ENCODE peak calls at places on chromosomes 16 and 17, in five cellular contexts. F is thoracic aorta; Z is CD8-positive, alpha-beta T cell; A is nephron progenitor cell; C is uterus. M is an unnamed sample.

GRCh38 chr17:63838586-63839184 is 3.8 kb downstream of the SMARCD2 start:
- DNase-seq in F (peak), Z (no peak), A (no peak), C (peak), M (peak)

GRCh38 chr16:23407436-23408125 is 45.4 kb downstream of the COG7 start:
- DNase-seq in F (no peak), Z (no peak), A (no peak), C (no peak), M (no peak)

GRCh38 chr16:87066695-87067556 is 250.3 kb downstream of the C16orf95 start:
- DNase-seq in F (no peak), Z (peak), A (no peak), C (no peak), M (no peak)

GRCh38 chr16:88973007-88973410 is 4.0 kb downstream of the CBFA2T3 start:
- DNase-seq in F (no peak), Z (no peak), A (peak), C (no peak), M (no peak)

GRCh38 chr16:57525761-57526160 is 10.6 kb downstream of the CCDC102A start:
- DNase-seq in F (no peak), Z (no peak), A (peak), C (peak), M (no peak)

GRCh38 chr16:67445913-67446907 is 15.3 kb downstream of the HSD11B2 start:
- DNase-seq in F (no peak), Z (no peak), A (no peak), C (peak), M (no peak)

GRCh38 chr17:76995352-76996105 is 127.3 kb downstream of the MGAT5B start:
- DNase-seq in F (no peak), Z (no peak), A (no peak), C (no peak), M (no peak)

GRCh38 chr16:87954826-87955225 is 3.6 kb downstream of the BANP start:
- DNase-seq in F (no peak), Z (no peak), A (no peak), C (no peak), M (no peak)

GRCh38 chr16:58339452-58339938 is 44.7 kb upstream of the PRSS54 start:
- DNase-seq in F (no peak), Z (no peak), A (no peak), C (no peak), M (no peak)

GRCh38 chr17:27566673-27567562 is 64.1 kb upstream of the LGALS9 start:
- DNase-seq in F (no peak), Z (no peak), A (no peak), C (no peak), M (no peak)

GRCh38 chr16:140175-140857 is 1.8 kb upstream of the NPRL3 start:
- DNase-seq in F (no peak), Z (no peak), A (no peak), C (no peak), M (no peak)

GRCh38 chr17:81025065-81025751 is 9.7 kb upstream of the BAIAP2 start:
- DNase-seq in F (no peak), Z (no peak), A (no peak), C (no peak), M (no peak)

GRCh38 chr17:33416131-33416530 is 123.0 kb upstream of the ASIC2 start:
- DNase-seq in F (no peak), Z (no peak), A (no peak), C (no peak), M (no peak)

GRCh38 chr16:67959520-67959919 is 8.9 kb downstream of the SLC12A4 start:
- DNase-seq in F (no peak), Z (no peak), A (no peak), C (no peak), M (no peak)

GRCh38 chr17:75610103-75610984 is 22.7 kb downstream of the MYO15B start:
- DNase-seq in F (no peak), Z (no peak), A (no peak), C (no peak), M (no peak)

GRCh38 chr17:70165383-70165782 is 3.9 kb upstream of the KCNJ2 start:
- DNase-seq in F (no peak), Z (no peak), A (no peak), C (no peak), M (no peak)

GRCh38 chr17:28760987-28761562 is 17.3 kb downstream of the TRAF4 start:
- DNase-seq in F (no peak), Z (no peak), A (no peak), C (peak), M (no peak)

GRCh38 chr16:11098601-11099377 is 154.4 kb downstream of the CLEC16A start:
- DNase-seq in F (no peak), Z (no peak), A (no peak), C (no peak), M (no peak)

GRCh38 chr17:51275381-51275780 is 15.0 kb downstream of the UTP18 start:
- DNase-seq in F (no peak), Z (no peak), A (no peak), C (no peak), M (no peak)

GRCh38 chr17:45813051-45813731 is 29.1 kb downstream of the CRHR1 start:
- DNase-seq in F (no peak), Z (no peak), A (peak), C (no peak), M (no peak)

GRCh38 chr17:9905902-9906301 is 831 bp upstream of the RCVRN start:
- DNase-seq in F (no peak), Z (no peak), A (peak), C (no peak), M (no peak)

GRCh38 chr17:64253470-64253869 is 9.6 kb downstream of the TEX2 start:
- DNase-seq in F (no peak), Z (no peak), A (no peak), C (no peak), M (no peak)

GRCh38 chr16:15981382-15981781 is 32.0 kb downstream of the ABCC1 start:
- DNase-seq in F (no peak), Z (no peak), A (no peak), C (no peak), M (no peak)

GRCh38 chr16:15650698-15651161 is 685 bp downstream of the NDE1 start:
- DNase-seq in F (no peak), Z (no peak), A (peak), C (peak), M (no peak)

GRCh38 chr16:79278506-79278905 is 322.0 kb downstream of the MAF start:
- DNase-seq in F (no peak), Z (peak), A (no peak), C (no peak), M (no peak)

GRCh38 chr16:25081702-25082101 is 29.8 kb upstream of the LCMT1 start:
- DNase-seq in F (no peak), Z (no peak), A (no peak), C (no peak), M (no peak)

GRCh38 chr16:85041184-85041928 is 13.8 kb downstream of the KIAA0513 start:
- DNase-seq in F (no peak), Z (no peak), A (no peak), C (no peak), M (no peak)

GRCh38 chr17:44979426-44980273 is 11.5 kb upstream of the C1QL1 start:
- DNase-seq in F (no peak), Z (no peak), A (no peak), C (no peak), M (no peak)

GRCh38 chr16:31460582-31461002 is 1.3 kb downstream of the ARMC5 start:
- DNase-seq in F (no peak), Z (no peak), A (no peak), C (no peak), M (no peak)

GRCh38 chr17:64736804-64737492 is 74.8 kb upstream of the SMURF2 start:
- DNase-seq in F (no peak), Z (peak), A (no peak), C (no peak), M (no peak)

GRCh38 chr16:27920391-27920891 is 143.1 kb downstream of the GSG1L start:
- DNase-seq in F (no peak), Z (no peak), A (peak), C (no peak), M (no peak)

GRCh38 chr17:1485311-1485747 is 7.2 kb downstream of the MYO1C start:
- DNase-seq in F (no peak), Z (no peak), A (peak), C (peak), M (no peak)

GRCh38 chr17:50865868-50866260 is 290 bp downstream of the TOB1 start:
- DNase-seq in F (no peak), Z (no peak), A (no peak), C (no peak), M (no peak)

GRCh38 chr17:39903158-39903884 is 15.1 kb downstream of the GSDMB start:
- DNase-seq in F (no peak), Z (no peak), A (no peak), C (no peak), M (no peak)

GRCh38 chr17:45923511-45924268 is 29.3 kb downstream of the MAPT start:
- DNase-seq in F (no peak), Z (no peak), A (no peak), C (no peak), M (no peak)

GRCh38 chr17:55340726-55341125 is 76.0 kb downstream of the HLF start:
- DNase-seq in F (no peak), Z (no peak), A (no peak), C (no peak), M (no peak)

GRCh38 chr17:77432791-77433190 is 292.0 kb downstream of the SEC14L1 start:
- DNase-seq in F (no peak), Z (no peak), A (no peak), C (no peak), M (no peak)

GRCh38 chr16:27529962-27530361 is 19.8 kb downstream of the GTF3C1 start:
- DNase-seq in F (no peak), Z (no peak), A (no peak), C (no peak), M (no peak)

GRCh38 chr17:79127534-79128135 is 53.0 kb downstream of the ENGASE start:
- DNase-seq in F (no peak), Z (no peak), A (no peak), C (no peak), M (no peak)

GRCh38 chr17:79124513-79125209 is 50.0 kb downstream of the ENGASE start:
- DNase-seq in F (no peak), Z (no peak), A (no peak), C (no peak), M (no peak)

GRCh38 chr17:79123988-79124387 is 49.4 kb downstream of the ENGASE start:
- DNase-seq in F (no peak), Z (no peak), A (no peak), C (no peak), M (no peak)

GRCh38 chr17:79125503-79125902 is 50.9 kb downstream of the ENGASE start:
- DNase-seq in F (no peak), Z (no peak), A (no peak), C (no peak), M (no peak)

GRCh38 chr17:79126139-79126538 is 51.5 kb downstream of the ENGASE start:
- DNase-seq in F (no peak), Z (no peak), A (no peak), C (no peak), M (no peak)
- TF ChIP-seq CTCF in F (no peak), Z (no peak), A (no peak), C (no peak), M (no peak)

DNA sequence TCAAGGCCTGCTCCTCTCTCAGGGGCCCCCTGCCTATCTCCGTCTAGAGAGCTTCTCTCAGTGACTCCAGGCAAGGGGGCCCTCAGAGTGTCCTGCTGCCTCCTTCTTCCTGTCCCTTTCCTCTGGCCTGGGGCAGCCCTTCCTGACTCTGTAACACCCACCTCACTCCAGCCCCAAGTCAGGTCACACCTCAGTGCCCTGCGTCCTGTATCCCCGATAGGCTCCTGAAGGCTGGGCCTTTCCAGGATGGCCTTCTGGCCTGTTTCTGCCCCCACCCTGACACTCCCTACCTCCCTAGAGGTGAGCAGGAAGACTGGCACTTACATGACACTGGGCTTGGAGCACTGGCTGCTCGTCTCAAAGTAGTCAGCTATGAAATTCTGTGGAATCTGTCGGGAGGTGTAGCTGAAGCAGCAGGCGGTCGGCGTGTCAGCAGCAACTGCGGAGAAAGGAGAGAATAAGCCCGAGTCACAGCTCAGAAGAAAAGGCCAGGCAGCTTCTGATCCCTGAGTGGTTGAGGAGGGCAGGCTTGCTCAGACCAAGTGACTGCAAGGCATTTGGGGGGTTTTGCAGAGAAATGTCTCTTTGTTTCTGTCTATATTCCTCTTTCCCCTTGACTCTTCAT is 972 bp downstream of the CCL3L1 start:
- DNase-seq in F (no peak), Z (no peak), A (peak), C (no peak), M (no peak)
- TF ChIP-seq CTCF in F (no peak), Z (no peak), A (no peak), C (no peak), M (no peak)

DNA sequence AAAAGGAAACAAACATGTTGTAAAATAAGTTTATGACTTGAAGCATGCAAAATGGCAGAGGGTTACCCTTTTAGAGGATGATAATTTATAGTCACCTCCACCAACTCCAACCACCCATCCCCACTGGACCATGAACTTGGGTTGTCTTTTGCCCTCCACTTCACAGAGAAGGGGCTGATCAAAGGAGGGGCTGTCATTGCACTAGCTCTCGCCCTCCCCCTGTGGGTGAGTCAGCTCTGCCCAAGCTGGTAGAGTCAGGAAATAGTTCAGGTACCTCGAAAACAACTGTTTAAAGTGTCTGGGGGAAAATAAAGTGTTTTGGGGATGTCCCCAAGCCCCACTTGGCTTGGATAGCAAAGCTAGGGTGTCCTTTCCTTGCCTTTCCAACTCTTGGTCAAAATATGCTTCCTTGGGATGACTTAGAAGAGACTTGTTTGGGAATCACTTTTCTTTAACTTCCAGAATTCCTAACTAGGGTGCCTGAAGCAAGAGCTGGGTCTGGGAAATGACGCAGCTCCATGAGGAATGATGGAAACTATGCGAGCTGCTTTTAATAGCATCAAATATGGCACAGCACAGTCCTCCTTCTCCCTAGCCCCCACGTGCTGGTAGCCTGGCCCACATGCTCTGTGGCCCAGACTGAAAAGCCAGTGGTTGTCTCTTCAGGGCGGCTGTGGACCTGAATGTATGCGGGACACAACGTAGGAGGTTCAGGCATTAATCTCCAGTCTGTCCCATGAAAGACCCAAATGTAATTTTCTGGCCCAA is 40.7 kb downstream of the TBX4 start:
- DNase-seq in F (no peak), Z (no peak), A (no peak), C (no peak), M (no peak)
- TF ChIP-seq CTCF in F (no peak), Z (no peak), A (no peak), C (no peak), M (no peak)

GRCh38 chr17:16463341-16464000 is 28.5 kb downstream of the LRRC75A start:
- DNase-seq in F (no peak), Z (no peak), A (no peak), C (no peak), M (no peak)
- TF ChIP-seq CTCF in F (peak), Z (no peak), A (no peak), C (no peak), M (no peak)

DNA sequence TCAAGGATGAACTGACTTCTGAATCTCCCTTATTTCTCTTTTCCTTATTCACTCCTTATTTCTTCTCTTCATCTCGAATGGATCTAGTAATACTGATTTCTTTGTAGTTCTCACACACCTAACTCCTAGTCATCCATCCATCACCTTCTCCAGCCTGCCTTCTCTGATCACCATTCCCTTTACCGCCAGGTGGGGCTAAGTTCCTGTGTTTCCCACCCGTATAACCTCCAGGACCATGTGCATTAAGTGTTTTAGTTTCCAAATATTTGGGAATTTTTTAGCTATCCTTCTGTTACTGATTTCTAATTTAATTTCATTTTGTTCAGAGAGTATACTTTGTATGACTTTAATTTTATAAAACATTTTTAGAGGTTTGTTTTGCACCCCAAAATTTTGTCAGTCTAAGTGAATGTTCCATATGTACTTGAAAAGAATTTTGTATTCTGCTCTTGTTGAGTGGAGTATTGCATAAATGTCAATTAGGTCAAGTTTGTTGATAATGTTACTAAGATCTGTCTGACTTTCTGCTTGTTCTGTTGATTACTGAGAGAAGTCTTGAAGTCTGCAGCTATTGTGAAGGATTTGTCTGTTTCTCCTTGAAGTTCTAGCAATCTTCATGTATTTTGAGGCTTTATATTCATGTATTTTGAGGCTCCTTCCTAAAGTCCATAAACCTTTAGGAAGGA is 8.8 kb downstream of the BPTF start:
- DNase-seq in F (no peak), Z (no peak), A (no peak), C (no peak), M (no peak)
- TF ChIP-seq CTCF in F (no peak), Z (no peak), A (peak), C (no peak), M (no peak)

DNA sequence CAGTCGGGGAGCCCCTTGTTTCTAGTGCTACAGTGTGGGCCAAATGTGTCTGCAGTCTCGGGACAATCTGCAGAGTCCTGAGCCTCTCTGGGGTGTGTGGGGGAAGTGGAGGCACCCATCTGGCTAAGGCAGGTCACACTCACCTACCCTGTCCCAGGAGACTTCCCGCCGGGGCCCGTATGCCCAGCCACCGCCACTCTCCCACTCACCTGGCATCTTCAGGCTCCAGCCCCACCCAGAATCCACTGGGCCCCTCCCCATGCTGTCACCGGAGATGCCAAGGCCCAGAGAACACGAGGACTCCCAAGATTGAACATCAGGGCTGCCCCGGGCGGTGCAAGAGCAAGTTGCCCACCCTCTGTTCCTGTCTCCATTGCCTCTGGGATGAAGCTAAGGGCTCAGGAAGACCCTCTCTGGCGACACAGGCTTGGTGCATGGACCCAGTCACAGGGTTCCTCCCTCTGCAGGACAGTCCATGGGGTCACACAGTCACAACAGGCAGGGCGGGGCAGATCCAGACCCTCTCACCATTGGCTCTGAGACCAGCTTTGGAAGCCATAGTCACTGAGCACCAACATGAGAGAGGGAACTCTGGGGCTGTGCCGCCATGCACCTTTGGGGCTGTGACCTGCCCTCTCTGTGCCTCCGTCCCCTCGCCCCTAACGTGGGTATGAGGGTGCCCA is 38.1 kb downstream of the SREBF1 start:
- DNase-seq in F (no peak), Z (no peak), A (no peak), C (no peak), M (no peak)
- TF ChIP-seq CTCF in F (no peak), Z (no peak), A (no peak), C (no peak), M (no peak)

GRCh38 chr16:46612121-46612520 is 9.1 kb downstream of the SHCBP1 start:
- DNase-seq in F (no peak), Z (no peak), A (no peak), C (no peak), M (no peak)

GRCh38 chr16:46607529-46607928 is 13.7 kb downstream of the SHCBP1 start:
- DNase-seq in F (no peak), Z (no peak), A (no peak), C (no peak), M (no peak)
- TF ChIP-seq CTCF in F (peak), Z (peak), A (no peak), C (peak), M (no peak)